ENCODE peak calls at places on chromosomes 5 and 9, in eight cellular contexts. U is HL-60, G is heart left ventricle, R is tibial artery, Z is left lung, O is upper lobe of left lung, M is AG04450, P is upper lobe of right lung. K is an unnamed sample.

GRCh38 chr5:72205431-72206009 is 98.2 kb downstream of the MAP1B start:
- DNase-seq in G (no peak), U (no peak), O (no peak), P (no peak), Z (no peak), M (no peak), R (no peak), K (no peak)

GRCh38 chr9:6552738-6553121 is 92.8 kb downstream of the GLDC start:
- DNase-seq in Z (no peak), U (no peak), M (no peak), G (no peak), R (no peak), P (no peak), O (no peak), K (no peak)

GRCh38 chr9:36317766-36318165 is 59.5 kb upstream of the GNE start:
- DNase-seq in O (peak; percentile 47), P (no peak), U (no peak), Z (peak; percentile 41), R (no peak), G (peak; percentile 49), M (no peak), K (no peak)

GRCh38 chr5:58235279-58235678 is 224.6 kb downstream of the PLK2 start:
- DNase-seq in O (peak; percentile 45), R (peak; percentile 47), Z (no peak), M (no peak), G (no peak), P (no peak), U (no peak), K (no peak)

GRCh38 chr9:86321373-86321772 is 32.8 kb downstream of the TUT7 start:
- DNase-seq in O (no peak), Z (no peak), M (peak; percentile 49), U (no peak), R (no peak), P (no peak), G (no peak), K (no peak)

GRCh38 chr9:33619666-33620404 is 95.8 kb downstream of the ANKRD18B start:
- DNase-seq in Z (no peak), G (no peak), U (peak; percentile 30), P (no peak), O (no peak), R (no peak), M (peak; percentile 88), K (no peak)

GRCh38 chr5:135273212-135273611 is 125.8 kb downstream of the MACROH2A1 start:
- DNase-seq in M (no peak), P (no peak), R (no peak), G (no peak), Z (no peak), U (no peak), O (no peak), K (no peak)

GRCh38 chr5:76754765-76755164 is 38.8 kb downstream of the F2R start:
- DNase-seq in O (no peak), G (no peak), Z (no peak), U (no peak), P (no peak), R (no peak), M (no peak), K (no peak)

GRCh38 chr9:136245194-136246150 is at the start of gene QSOX2:
- DNase-seq in P (peak; percentile 92), M (peak; percentile 24), G (peak; percentile 81), O (peak; percentile 85), U (peak; percentile 55), R (peak; percentile 73), Z (peak; percentile 86), K (peak; percentile 91)

GRCh38 chr5:94153736-94154450 is 412.5 kb upstream of the POU5F2 start:
- DNase-seq in U (no peak), M (no peak), O (no peak), P (no peak), G (no peak), Z (peak; percentile 35), R (peak; percentile 21), K (no peak)

GRCh38 chr5:176410486-176411180 is 5.7 kb downstream of the CLTB start:
- DNase-seq in Z (no peak), G (no peak), O (no peak), P (peak; percentile 21), U (no peak), M (no peak), R (no peak), K (no peak)

GRCh38 chr9:100427366-100428263 is 672 bp downstream of the MSANTD3 start:
- DNase-seq in Z (peak; percentile 56), R (peak; percentile 57), P (peak; percentile 73), O (peak; percentile 44), U (no peak), G (peak; percentile 68), M (no peak), K (peak; percentile 75)

GRCh38 chr9:137009938-137010732 is 13.8 kb upstream of the CLIC3 start:
- DNase-seq in O (no peak), G (no peak), R (no peak), M (no peak), P (no peak), U (no peak), Z (no peak), K (no peak)

GRCh38 chr5:38297830-38298608 is 39.7 kb downstream of the EGFLAM start:
- DNase-seq in O (no peak), G (no peak), U (no peak), R (no peak), Z (no peak), M (no peak), P (no peak), K (no peak)

GRCh38 chr5:10856646-10857332 is 95.8 kb upstream of the DAP start:
- DNase-seq in P (peak; percentile 76), O (peak; percentile 39), G (peak; percentile 52), U (no peak), R (no peak), Z (no peak), M (peak; percentile 66), K (peak; percentile 79)

GRCh38 chr9:128233817-128234406 is 30.7 kb downstream of the DNM1 start:
- DNase-seq in M (no peak), O (no peak), P (no peak), Z (no peak), R (no peak), G (no peak), U (no peak), K (no peak)

GRCh38 chr9:123320814-123321213 is 35.2 kb upstream of the CRB2 start:
- DNase-seq in U (no peak), G (no peak), R (no peak), M (no peak), P (no peak), O (no peak), Z (no peak), K (no peak)

DNA sequence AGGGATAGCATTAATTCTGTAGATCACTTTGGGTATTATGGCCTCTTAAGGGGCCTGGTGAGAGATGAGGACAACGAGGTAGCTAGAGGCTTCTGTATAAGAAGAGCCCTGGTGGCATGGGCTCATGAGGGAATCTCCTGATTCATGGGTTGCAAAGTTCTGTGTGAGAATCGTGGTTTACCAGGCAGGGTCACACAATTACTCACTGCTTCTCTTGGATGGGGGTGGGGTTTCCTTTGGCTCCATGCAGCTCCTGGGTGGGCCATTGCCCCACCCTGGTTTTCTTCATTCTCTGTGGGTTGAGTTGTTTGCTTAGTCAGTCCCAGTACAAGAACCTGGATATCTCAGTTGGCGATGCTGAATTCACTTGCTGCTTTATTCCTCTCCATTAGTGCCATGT is 30.9 kb upstream of the TNFSF15 start:
- DNase-seq in O (no peak), Z (no peak), G (no peak), U (no peak), M (no peak), R (no peak), P (no peak), K (no peak)
- TF ChIP-seq CTCF in O (no peak), Z (no peak), G (no peak), U (no peak), M (no peak), R (no peak), P (no peak), K (no peak)

GRCh38 chr5:173242079-173242478 is 7.1 kb upstream of the NKX2-5 start:
- DNase-seq in M (no peak), R (no peak), U (no peak), P (no peak), G (no peak), Z (no peak), O (no peak), K (no peak)

GRCh38 chr5:173243808-173244305 is 8.9 kb upstream of the NKX2-5 start:
- DNase-seq in G (peak; percentile 61), O (no peak), M (no peak), U (no peak), Z (no peak), R (no peak), P (no peak), K (no peak)

GRCh38 chr5:173242675-173243085 is 7.7 kb upstream of the NKX2-5 start:
- DNase-seq in Z (no peak), G (peak; percentile 65), R (no peak), P (no peak), O (no peak), M (no peak), U (no peak), K (no peak)

GRCh38 chr5:173245319-173246134 is 10.5 kb upstream of the NKX2-5 start:
- DNase-seq in Z (no peak), U (no peak), M (no peak), G (no peak), P (no peak), O (no peak), R (no peak), K (no peak)

GRCh38 chr5:173243215-173243614 is 8.2 kb upstream of the NKX2-5 start:
- DNase-seq in P (no peak), R (no peak), M (no peak), Z (no peak), O (no peak), U (no peak), G (no peak), K (no peak)
- TF ChIP-seq CTCF in P (no peak), R (no peak), M (no peak), Z (no peak), O (no peak), U (no peak), G (no peak), K (no peak)

DNA sequence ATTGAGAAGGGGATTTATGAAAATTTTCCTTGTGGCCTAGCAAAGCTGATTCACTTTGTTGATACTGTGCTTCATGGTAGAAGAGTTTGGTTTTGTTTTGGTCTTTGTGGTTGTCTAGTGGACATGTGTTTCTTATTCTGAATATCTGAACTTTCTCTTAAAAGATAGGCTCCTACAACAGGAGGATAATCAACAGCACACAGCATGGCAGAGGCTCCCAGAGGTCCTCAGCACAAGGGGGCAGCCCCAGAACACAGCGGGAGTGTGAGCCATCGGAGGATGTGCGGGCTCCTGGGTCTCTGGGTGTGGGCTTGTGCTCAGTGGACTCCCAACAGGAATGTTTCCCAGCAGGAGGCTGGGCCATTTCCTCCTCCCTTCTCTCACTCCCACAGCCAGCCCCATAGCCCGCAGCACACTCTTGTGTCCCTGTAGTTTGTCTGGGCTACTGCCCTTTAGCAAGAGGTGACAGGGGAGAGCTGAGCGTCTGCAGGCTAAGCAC is 164.3 kb upstream of the OTULINL start:
- DNase-seq in Z (no peak), G (peak; percentile 39), O (no peak), U (no peak), R (no peak), P (no peak), M (no peak), K (no peak)
- TF ChIP-seq CTCF in Z (no peak), G (no peak), O (no peak), U (no peak), R (no peak), P (no peak), M (no peak), K (no peak)

DNA sequence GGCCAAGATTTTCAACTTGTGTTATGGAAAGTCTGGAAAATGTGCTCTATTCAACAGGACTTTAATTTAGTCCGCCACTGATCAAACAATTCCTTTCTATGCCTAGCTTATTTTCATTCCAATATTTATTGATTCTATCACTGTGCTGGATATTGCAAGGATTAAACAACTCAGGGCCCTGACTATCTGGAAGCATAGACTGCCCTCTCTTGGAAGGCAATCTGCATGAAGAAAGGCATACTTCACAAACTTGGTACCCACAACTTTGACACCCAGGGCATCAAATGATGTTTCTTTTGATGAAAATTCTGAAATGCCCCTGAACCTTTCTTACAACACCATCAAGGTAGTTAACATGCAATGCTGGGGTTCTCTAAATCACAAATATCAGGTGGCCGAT is 126.5 kb upstream of the HMHB1 start:
- DNase-seq in R (no peak), U (no peak), P (no peak), M (no peak), O (no peak), Z (no peak), G (no peak), K (no peak)
- TF ChIP-seq CTCF in R (no peak), U (no peak), P (peak; percentile 21), M (peak; percentile 26), O (no peak), Z (peak; percentile 13), G (peak; percentile 29), K (no peak)